ENCODE peak calls at places on chromosomes 7 and 10, in seven cellular contexts. C, M, Q, R, U, G and X are unnamed samples.

GRCh38 chr10:52621635-52622079 is 150.9 kb downstream of the MBL2 start:
- DNase-seq in C (no peak), M (no peak), Q (no peak), R (no peak), U (no peak), G (peak), X (no peak)

GRCh38 chr10:10222288-10222945 is 795.3 kb upstream of the CELF2 start:
- DNase-seq in C (no peak), M (no peak), Q (no peak), R (no peak), U (no peak), G (no peak), X (peak)

GRCh38 chr10:92696606-92697383 is 7.0 kb downstream of the HHEX start:
- DNase-seq in C (no peak), M (no peak), Q (peak), R (no peak), U (no peak), G (no peak), X (no peak)

GRCh38 chr10:11186330-11186729 is 168.7 kb downstream of the CELF2 start:
- DNase-seq in C (no peak), M (no peak), Q (no peak), R (no peak), U (no peak), G (no peak), X (no peak)

GRCh38 chr7:774161-775109 is 47.4 kb upstream of the PRKAR1B start:
- DNase-seq in C (no peak), M (peak), Q (no peak), R (peak), U (peak), G (no peak), X (no peak)

GRCh38 chr7:158094046-158094445 is 493.6 kb downstream of the PTPRN2 start:
- DNase-seq in C (no peak), M (no peak), Q (no peak), R (no peak), U (no peak), G (no peak), X (no peak)

GRCh38 chr7:116399808-116400207 is 99.7 kb upstream of the CAV2 start:
- DNase-seq in C (no peak), M (no peak), Q (no peak), R (no peak), U (no peak), G (no peak), X (no peak)

GRCh38 chr7:30735631-30736030 is 16.3 kb upstream of the INMT start:
- DNase-seq in C (no peak), M (no peak), Q (no peak), R (no peak), U (no peak), G (no peak), X (no peak)

GRCh38 chr7:2269468-2270460 is 27.7 kb downstream of the NUDT1 start:
- DNase-seq in C (no peak), M (no peak), Q (peak), R (no peak), U (no peak), G (no peak), X (no peak)

GRCh38 chr10:6878067-6878412 is 298.0 kb upstream of the PRKCQ start:
- DNase-seq in C (no peak), M (peak), Q (no peak), R (no peak), U (no peak), G (no peak), X (no peak)

GRCh38 chr7:42407828-42408227 is 170.8 kb upstream of the GLI3 start:
- DNase-seq in C (no peak), M (no peak), Q (no peak), R (no peak), U (no peak), G (no peak), X (no peak)

GRCh38 chr10:110307805-110308204 is 3.1 kb upstream of the SMNDC1 start:
- DNase-seq in C (no peak), M (no peak), Q (no peak), R (no peak), U (no peak), G (no peak), X (no peak)

GRCh38 chr10:132183046-132183445 is 3.7 kb upstream of the DPYSL4 start:
- DNase-seq in C (no peak), M (no peak), Q (peak), R (no peak), U (peak), G (no peak), X (no peak)

DNA sequence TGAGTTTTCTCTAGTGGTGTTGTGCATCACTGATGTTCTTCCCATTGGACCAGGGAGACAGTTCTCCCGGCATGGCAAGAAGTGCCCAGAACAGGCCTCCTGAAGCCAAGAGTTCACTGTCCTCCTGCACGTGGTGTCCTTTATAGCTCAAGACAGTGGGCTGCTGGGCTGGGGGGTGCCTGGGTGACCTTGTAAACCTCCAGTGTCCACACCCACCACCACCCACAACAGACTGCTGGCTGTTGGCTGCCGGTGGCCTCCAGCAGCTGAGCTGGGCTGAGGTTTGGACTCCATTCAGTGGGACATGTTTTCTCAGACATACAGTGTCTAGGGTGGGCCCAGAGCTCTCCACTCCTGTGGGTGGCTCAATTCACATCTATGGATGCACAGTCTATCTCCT is 42.2 kb downstream of the HK1 start:
- DNase-seq in C (no peak), M (no peak), Q (no peak), R (no peak), U (no peak), G (no peak), X (no peak)
- H3K4me3 ChIP-seq in C (peak), M (peak), Q (no peak), R (peak), U (peak), G (no peak), X (peak)

GRCh38 chr10:115665549-115665948 is 572.4 kb downstream of the ATRNL1 start:
- DNase-seq in C (no peak), M (no peak), Q (no peak), R (no peak), U (no peak), G (no peak), X (no peak)
- TF ChIP-seq CTCF in C (no peak), M (no peak), Q (no peak), R (no peak), U (no peak), G (no peak), X (no peak)

DNA sequence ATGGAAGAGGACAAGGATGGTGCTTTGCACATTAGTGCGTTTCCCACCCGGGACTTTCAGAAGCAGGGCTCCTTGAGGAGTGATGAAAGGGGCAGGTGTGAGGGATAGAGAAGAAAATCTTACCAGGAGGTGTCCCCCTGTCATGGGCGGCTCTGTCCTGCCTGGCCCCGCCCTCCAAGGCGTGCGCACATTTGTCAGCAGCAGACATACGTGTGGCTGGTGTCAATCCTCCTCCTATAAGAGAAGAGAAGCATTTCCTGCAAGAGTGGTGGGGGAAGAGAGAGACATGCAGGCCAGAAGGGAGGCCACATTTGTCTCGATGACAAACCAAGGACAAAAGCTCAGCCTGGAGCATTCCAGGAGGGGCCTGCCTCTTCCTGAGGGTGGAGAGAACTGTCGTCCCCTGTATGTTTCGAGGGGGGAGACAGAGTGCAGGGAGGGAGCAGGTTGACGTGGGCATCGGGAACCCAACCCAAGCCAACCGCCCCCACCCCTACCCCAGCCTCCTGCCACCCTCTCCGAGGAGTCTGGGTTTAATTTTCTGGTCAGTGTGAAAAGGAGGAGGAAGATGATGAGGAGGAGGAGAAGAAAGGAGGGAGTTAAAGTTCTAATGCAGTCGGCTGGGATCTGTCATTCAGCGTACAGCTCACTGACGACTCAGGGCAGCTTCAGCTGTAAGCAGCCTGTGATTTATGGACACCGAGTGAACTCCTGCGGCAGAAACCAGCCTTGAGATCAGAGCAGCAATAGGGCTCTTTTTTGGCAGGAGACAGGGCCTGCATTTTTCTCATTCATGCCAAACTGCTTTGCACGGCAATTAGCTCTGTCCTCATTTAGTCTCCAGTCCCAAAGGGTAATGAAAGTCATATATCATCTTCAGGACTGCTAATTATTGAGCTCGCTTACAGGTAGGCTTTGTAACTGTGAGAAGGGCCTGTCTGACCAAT is 47.7 kb upstream of the COMTD1 start:
- DNase-seq in C (no peak), M (no peak), Q (no peak), R (peak), U (no peak), G (peak), X (no peak)
- H3K4me3 ChIP-seq in C (no peak), M (no peak), Q (peak), R (no peak), U (peak), G (no peak), X (no peak)

DNA sequence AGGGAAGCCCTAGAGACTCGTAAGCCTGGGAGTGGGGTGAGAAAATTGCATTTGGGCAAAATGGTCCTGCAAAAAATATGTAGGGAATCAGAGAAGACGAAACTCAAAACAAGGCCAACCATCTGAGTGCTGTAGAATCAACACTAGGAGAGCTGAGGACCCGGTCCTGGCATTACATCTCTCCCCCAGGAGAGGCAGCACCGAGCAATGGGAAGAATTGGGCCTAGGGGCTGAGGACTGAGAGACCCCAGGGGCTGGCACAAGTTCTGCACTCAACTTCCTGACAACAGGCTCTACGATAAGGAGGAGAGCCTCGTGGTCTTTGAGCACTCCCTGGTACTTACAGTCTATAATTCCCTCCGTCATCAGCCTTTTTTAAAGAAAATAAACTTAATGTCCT is 47.6 kb downstream of the BPGM start:
- DNase-seq in C (no peak), M (no peak), Q (no peak), R (no peak), U (no peak), G (no peak), X (no peak)
- TF ChIP-seq CTCF in C (no peak), M (peak), Q (peak), R (no peak), U (no peak), G (peak), X (peak)